ENCODE peak calls at places on chromosomes 6 and 20, in seven cellular contexts. K, U, E, R, X, Y and W are unnamed samples.
A peak's percentile ranks its signal among the peaks of the same experiment; 100 is the strongest.

GRCh38 chr20:37994512-37994911 is 38.7 kb downstream of the TTI1 start:
- DNase-seq in E (peak; percentile 64), Y (no peak), K (peak; percentile 89), X (peak; percentile 49), R (no peak), U (no peak), W (peak; percentile 69)

GRCh38 chr6:76940186-76940585 is 523.1 kb downstream of the HTR1B start:
- DNase-seq in Y (no peak), U (no peak), K (no peak), E (no peak), R (no peak), X (no peak), W (no peak)

GRCh38 chr6:31642798-31643570 is 9.5 kb downstream of the BAG6 start:
- DNase-seq in E (no peak), X (no peak), R (no peak), K (no peak), U (no peak), Y (no peak), W (no peak)

GRCh38 chr6:154617175-154617574 is 106.7 kb upstream of the CNKSR3 start:
- DNase-seq in X (no peak), Y (no peak), U (no peak), E (peak; percentile 17), K (peak; percentile 44), R (no peak), W (no peak)

GRCh38 chr20:47196091-47197081 is 160.1 kb downstream of the ZMYND8 start:
- DNase-seq in U (peak; percentile 83), K (peak; percentile 48), R (peak; percentile 59), X (peak; percentile 69), Y (peak; percentile 77), E (peak; percentile 60), W (peak; percentile 82)

GRCh38 chr20:34311118-34312023 is 8.2 kb upstream of the AHCY start:
- DNase-seq in X (no peak), U (no peak), R (peak; percentile 47), K (no peak), Y (no peak), E (no peak), W (peak; percentile 86)

GRCh38 chr6:17417817-17418216 is 24.4 kb downstream of the CAP2 start:
- DNase-seq in U (peak; percentile 16), X (peak; percentile 70), R (peak; percentile 63), E (peak; percentile 91), Y (no peak), K (peak; percentile 98), W (peak; percentile 14)

GRCh38 chr6:108637963-108638362 is 77.2 kb downstream of the FOXO3 start:
- DNase-seq in U (no peak), Y (no peak), E (no peak), R (no peak), X (no peak), K (no peak), W (no peak)

GRCh38 chr6:3324262-3324942 is 65.7 kb downstream of the PSMG4 start:
- DNase-seq in R (no peak), K (peak; percentile 98), Y (no peak), U (no peak), X (peak; percentile 73), E (peak; percentile 97), W (peak; percentile 51)

GRCh38 chr6:96246563-96246962 is 230.8 kb downstream of the FUT9 start:
- DNase-seq in Y (peak; percentile 76), X (no peak), K (peak; percentile 33), E (no peak), R (no peak), U (no peak), W (no peak)

GRCh38 chr6:51753635-51754034 is 333.8 kb downstream of the PKHD1 start:
- DNase-seq in K (no peak), E (no peak), U (no peak), Y (no peak), X (no peak), R (peak; percentile 39), W (peak; percentile 31)

GRCh38 chr20:46010491-46011405 is 2.0 kb downstream of the MMP9 start:
- DNase-seq in R (no peak), E (peak; percentile 7), K (no peak), U (peak; percentile 75), Y (no peak), X (no peak), W (no peak)

GRCh38 chr6:7656355-7656754 is 66.4 kb downstream of the SNRNP48 start:
- DNase-seq in U (no peak), Y (no peak), E (no peak), R (no peak), X (no peak), K (no peak), W (no peak)

GRCh38 chr20:54062812-54063280 is 7.5 kb downstream of the BCAS1 start:
- DNase-seq in Y (peak; percentile 67), U (peak; percentile 66), E (peak; percentile 31), K (peak; percentile 45), X (peak; percentile 62), R (no peak), W (peak; percentile 61)

GRCh38 chr6:12516070-12516469 is 200.5 kb upstream of the PHACTR1 start:
- DNase-seq in K (no peak), R (no peak), Y (peak; percentile 49), U (no peak), E (no peak), X (peak; percentile 16), W (peak; percentile 39)

GRCh38 chr6:163814494-163815364 is 400.2 kb downstream of the QKI start:
- DNase-seq in X (peak; percentile 25), K (peak; percentile 97), U (no peak), Y (no peak), R (no peak), E (peak; percentile 88), W (peak; percentile 13)

GRCh38 chr20:16929756-16930155 is 181.6 kb downstream of the OTOR start:
- DNase-seq in K (peak; percentile 81), Y (no peak), E (peak; percentile 59), U (no peak), X (no peak), R (no peak), W (no peak)

GRCh38 chr6:111605100-111605748 is 454 bp downstream of the TRAF3IP2 start:
- DNase-seq in R (peak; percentile 43), X (peak; percentile 31), K (peak; percentile 84), Y (peak; percentile 54), E (peak; percentile 86), U (no peak), W (peak; percentile 72)

GRCh38 chr6:169800668-169801395 is 49.4 kb downstream of the ERMARD start:
- DNase-seq in R (no peak), K (peak; percentile 75), X (peak; percentile 52), Y (peak; percentile 58), U (no peak), E (peak; percentile 82), W (peak; percentile 83)

GRCh38 chr20:10653593-10654288 is 20.1 kb downstream of the JAG1 start:
- DNase-seq in Y (no peak), X (no peak), K (peak; percentile 97), U (no peak), R (no peak), E (peak; percentile 94), W (no peak)

GRCh38 chr6:120671519-120671918 is 662.8 kb downstream of the TBC1D32 start:
- DNase-seq in U (no peak), Y (no peak), K (no peak), X (no peak), R (peak; percentile 21), E (no peak), W (no peak)

GRCh38 chr20:34541264-34541901 is 17.1 kb upstream of the MAP1LC3A start:
- DNase-seq in X (no peak), K (no peak), Y (no peak), R (no peak), U (no peak), E (no peak), W (no peak)

GRCh38 chr20:5161536-5162164 is 34.8 kb downstream of the CDS2 start:
- DNase-seq in X (no peak), U (no peak), E (no peak), R (no peak), K (no peak), Y (no peak), W (no peak)

GRCh38 chr20:5164645-5165399 is 38.0 kb downstream of the CDS2 start:
- DNase-seq in K (no peak), X (no peak), R (no peak), E (no peak), U (no peak), Y (no peak), W (no peak)

GRCh38 chr20:5159928-5160327 is 33.1 kb downstream of the CDS2 start:
- DNase-seq in R (no peak), Y (no peak), U (no peak), E (no peak), K (no peak), X (no peak), W (no peak)

GRCh38 chr20:5156670-5157448 is 30.1 kb downstream of the CDS2 start:
- DNase-seq in K (peak; percentile 62), Y (no peak), R (no peak), E (peak; percentile 74), X (no peak), U (no peak), W (no peak)

GRCh38 chr20:5160882-5161281 is 34.1 kb downstream of the CDS2 start:
- DNase-seq in X (no peak), R (no peak), K (no peak), U (no peak), E (peak; percentile 39), Y (peak; percentile 15), W (no peak)
- H3K4me2 ChIP-seq in X (peak overlapping the region; percentile 8), R (no peak overlapping the region), K (no peak overlapping the region), U (no peak overlapping the region), E (no peak overlapping the region), Y (no peak overlapping the region), W (no peak overlapping the region)

GRCh38 chr20:59042796-59043621 is 423 bp upstream of the PRELID3B start:
- DNase-seq in U (peak; percentile 100), X (peak; percentile 85), E (peak; percentile 85), Y (peak; percentile 97), R (peak; percentile 43), K (peak; percentile 81), W (peak; percentile 97)
- TF ChIP-seq CTCF in U (no peak), X (no peak), E (peak; percentile 7), Y (no peak), R (no peak), K (no peak), W (no peak)

DNA sequence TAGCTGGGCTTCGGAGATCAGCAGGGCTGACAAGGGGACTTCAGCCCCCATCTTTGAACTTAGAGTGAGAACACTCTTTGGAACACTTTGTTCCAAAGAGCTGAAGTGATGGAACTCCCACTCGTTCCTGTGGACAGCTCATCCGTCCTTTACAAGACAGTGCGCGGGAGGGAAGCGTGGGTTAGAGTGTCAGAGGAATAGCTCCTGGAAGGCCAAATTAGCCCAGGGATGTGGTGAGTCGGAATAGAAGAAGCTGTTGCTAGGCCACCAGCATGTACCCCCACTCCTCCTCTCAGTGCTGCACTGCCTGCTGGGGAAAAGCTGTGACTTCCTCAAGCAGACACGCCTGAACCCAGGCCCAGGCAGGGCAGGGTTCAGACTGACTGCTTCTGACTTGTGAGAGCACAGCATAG is 1.7 kb downstream of the SDCBP2 start:
- DNase-seq in Y (no peak), R (no peak), X (no peak), U (no peak), K (peak; percentile 47), E (peak; percentile 79), W (peak; percentile 46)
- H3K4me3 ChIP-seq in Y (no peak overlapping the region), R (no peak overlapping the region), X (no peak overlapping the region), U (no peak overlapping the region), K (no peak overlapping the region), E (no peak overlapping the region), W (no peak overlapping the region)

DNA sequence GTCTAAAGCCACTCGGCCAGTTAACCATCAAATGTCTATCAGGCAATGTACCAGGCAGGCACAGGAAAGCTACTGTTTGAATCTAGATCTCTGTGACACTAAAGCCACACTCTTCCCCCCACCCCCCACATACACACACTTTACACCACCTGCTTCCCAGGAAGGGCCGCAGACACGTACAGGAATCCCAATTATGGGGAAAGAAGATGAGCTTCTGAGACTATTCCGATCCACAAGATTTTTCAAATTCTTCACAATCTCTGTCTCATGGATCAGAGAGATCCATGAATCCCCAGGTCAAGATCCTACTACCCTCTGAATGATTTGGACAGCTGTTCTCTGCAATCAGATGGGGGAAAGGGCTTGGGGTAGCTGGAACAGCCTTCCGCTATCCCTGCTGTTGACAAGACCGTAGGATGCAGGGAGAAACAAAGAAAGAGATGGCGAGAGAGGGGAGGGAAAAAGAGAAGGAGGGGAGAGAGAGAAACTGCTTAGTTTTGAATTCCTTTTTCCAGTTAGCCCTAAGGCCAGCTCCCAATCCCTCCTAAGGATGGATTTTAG is 25.4 kb upstream of the RIMS4 start:
- DNase-seq in U (no peak), Y (no peak), K (no peak), X (no peak), R (no peak), E (no peak), W (no peak)
- H3K4me2 ChIP-seq in U (no peak overlapping the region), Y (no peak overlapping the region), K (no peak overlapping the region), X (no peak overlapping the region), R (peak overlapping the region; percentile 3), E (no peak overlapping the region), W (no peak overlapping the region)